ENCODE peak calls at places on chromosomes 2 and 18, in six cellular contexts. One of them, this sample, is unnamed.

GRCh38 chr2:60213865-60214657 is 339.4 kb downstream of the BCL11A start:
- DNase-seq in NCI-H446: peak
- DNase-seq in WTC11: no peak
- DNase-seq in right cardiac atrium: no peak
- DNase-seq in stimulated activated CD4-positive, alpha-beta T cell treated with anti-CD3 and anti-CD28 coated beads, Interleukin-12 subunit alpha, Interleukin-12 subunit beta, amount 100 ng/mL, for 24 hours: no peak
- DNase-seq in stimulated activated CD8-positive, alpha-beta memory T cell treated with anti-CD3 and anti-CD28 coated beads, Interleukin-7, amount 100 ng/mL, for 1 hour: no peak
- DNase-seq in this sample: no peak

GRCh38 chr2:18311413-18311812 is 249.0 kb downstream of the RDH14 start:
- DNase-seq in stimulated activated CD4-positive, alpha-beta T cell treated with anti-CD3 and anti-CD28 coated beads, Interleukin-12 subunit alpha, Interleukin-12 subunit beta, amount 100 ng/mL, for 24 hours: no peak
- DNase-seq in stimulated activated CD8-positive, alpha-beta memory T cell treated with anti-CD3 and anti-CD28 coated beads, Interleukin-7, amount 100 ng/mL, for 1 hour: no peak
- DNase-seq in WTC11: no peak
- DNase-seq in right cardiac atrium: no peak
- DNase-seq in NCI-H446: no peak
- DNase-seq in this sample: no peak

GRCh38 chr2:38720613-38721241 is 30.4 kb downstream of the SRSF7 start:
- DNase-seq in stimulated activated CD8-positive, alpha-beta memory T cell treated with anti-CD3 and anti-CD28 coated beads, Interleukin-7, amount 100 ng/mL, for 1 hour: no peak
- DNase-seq in WTC11: no peak
- DNase-seq in right cardiac atrium: peak
- DNase-seq in stimulated activated CD4-positive, alpha-beta T cell treated with anti-CD3 and anti-CD28 coated beads, Interleukin-12 subunit alpha, Interleukin-12 subunit beta, amount 100 ng/mL, for 24 hours: no peak
- DNase-seq in NCI-H446: peak
- DNase-seq in this sample: no peak

GRCh38 chr18:58580078-58580477 is 48.8 kb downstream of the ALPK2 start:
- DNase-seq in NCI-H446: no peak
- DNase-seq in WTC11: no peak
- DNase-seq in stimulated activated CD4-positive, alpha-beta T cell treated with anti-CD3 and anti-CD28 coated beads, Interleukin-12 subunit alpha, Interleukin-12 subunit beta, amount 100 ng/mL, for 24 hours: no peak
- DNase-seq in stimulated activated CD8-positive, alpha-beta memory T cell treated with anti-CD3 and anti-CD28 coated beads, Interleukin-7, amount 100 ng/mL, for 1 hour: no peak
- DNase-seq in right cardiac atrium: no peak
- DNase-seq in this sample: no peak

GRCh38 chr2:219532378-219532649 is 11.3 kb downstream of the CHPF start:
- DNase-seq in WTC11: no peak
- DNase-seq in stimulated activated CD4-positive, alpha-beta T cell treated with anti-CD3 and anti-CD28 coated beads, Interleukin-12 subunit alpha, Interleukin-12 subunit beta, amount 100 ng/mL, for 24 hours: no peak
- DNase-seq in NCI-H446: no peak
- DNase-seq in right cardiac atrium: peak
- DNase-seq in stimulated activated CD8-positive, alpha-beta memory T cell treated with anti-CD3 and anti-CD28 coated beads, Interleukin-7, amount 100 ng/mL, for 1 hour: no peak
- DNase-seq in this sample: no peak

GRCh38 chr2:20107776-20108175 is 56.3 kb upstream of the LAPTM4A start:
- DNase-seq in stimulated activated CD8-positive, alpha-beta memory T cell treated with anti-CD3 and anti-CD28 coated beads, Interleukin-7, amount 100 ng/mL, for 1 hour: no peak
- DNase-seq in WTC11: no peak
- DNase-seq in right cardiac atrium: no peak
- DNase-seq in NCI-H446: no peak
- DNase-seq in stimulated activated CD4-positive, alpha-beta T cell treated with anti-CD3 and anti-CD28 coated beads, Interleukin-12 subunit alpha, Interleukin-12 subunit beta, amount 100 ng/mL, for 24 hours: no peak
- DNase-seq in this sample: no peak

GRCh38 chr2:234550511-234551107 is 53.7 kb upstream of the ARL4C start:
- DNase-seq in stimulated activated CD8-positive, alpha-beta memory T cell treated with anti-CD3 and anti-CD28 coated beads, Interleukin-7, amount 100 ng/mL, for 1 hour: no peak
- DNase-seq in stimulated activated CD4-positive, alpha-beta T cell treated with anti-CD3 and anti-CD28 coated beads, Interleukin-12 subunit alpha, Interleukin-12 subunit beta, amount 100 ng/mL, for 24 hours: peak
- DNase-seq in right cardiac atrium: peak
- DNase-seq in WTC11: peak
- DNase-seq in NCI-H446: peak
- DNase-seq in this sample: peak

GRCh38 chr18:45493830-45494229 is 121.4 kb upstream of the SLC14A2 start:
- DNase-seq in right cardiac atrium: no peak
- DNase-seq in stimulated activated CD8-positive, alpha-beta memory T cell treated with anti-CD3 and anti-CD28 coated beads, Interleukin-7, amount 100 ng/mL, for 1 hour: no peak
- DNase-seq in stimulated activated CD4-positive, alpha-beta T cell treated with anti-CD3 and anti-CD28 coated beads, Interleukin-12 subunit alpha, Interleukin-12 subunit beta, amount 100 ng/mL, for 24 hours: no peak
- DNase-seq in NCI-H446: no peak
- DNase-seq in WTC11: no peak
- DNase-seq in this sample: no peak

GRCh38 chr2:234376229-234376628 is 120.7 kb downstream of the ARL4C start:
- DNase-seq in right cardiac atrium: no peak
- DNase-seq in WTC11: no peak
- DNase-seq in stimulated activated CD4-positive, alpha-beta T cell treated with anti-CD3 and anti-CD28 coated beads, Interleukin-12 subunit alpha, Interleukin-12 subunit beta, amount 100 ng/mL, for 24 hours: no peak
- DNase-seq in NCI-H446: no peak
- DNase-seq in stimulated activated CD8-positive, alpha-beta memory T cell treated with anti-CD3 and anti-CD28 coated beads, Interleukin-7, amount 100 ng/mL, for 1 hour: no peak
- DNase-seq in this sample: no peak

GRCh38 chr2:229174794-229175529 is 96.1 kb downstream of the PID1 start:
- DNase-seq in WTC11: no peak
- DNase-seq in right cardiac atrium: peak
- DNase-seq in stimulated activated CD4-positive, alpha-beta T cell treated with anti-CD3 and anti-CD28 coated beads, Interleukin-12 subunit alpha, Interleukin-12 subunit beta, amount 100 ng/mL, for 24 hours: no peak
- DNase-seq in stimulated activated CD8-positive, alpha-beta memory T cell treated with anti-CD3 and anti-CD28 coated beads, Interleukin-7, amount 100 ng/mL, for 1 hour: no peak
- DNase-seq in NCI-H446: no peak
- DNase-seq in this sample: no peak

GRCh38 chr2:155583674-155584195 is 748.8 kb downstream of the NR4A2 start:
- DNase-seq in stimulated activated CD8-positive, alpha-beta memory T cell treated with anti-CD3 and anti-CD28 coated beads, Interleukin-7, amount 100 ng/mL, for 1 hour: no peak
- DNase-seq in stimulated activated CD4-positive, alpha-beta T cell treated with anti-CD3 and anti-CD28 coated beads, Interleukin-12 subunit alpha, Interleukin-12 subunit beta, amount 100 ng/mL, for 24 hours: no peak
- DNase-seq in WTC11: no peak
- DNase-seq in right cardiac atrium: no peak
- DNase-seq in NCI-H446: no peak
- DNase-seq in this sample: no peak

GRCh38 chr2:203949228-203949627 is 12.7 kb downstream of the ICOS start:
- DNase-seq in right cardiac atrium: no peak
- DNase-seq in stimulated activated CD4-positive, alpha-beta T cell treated with anti-CD3 and anti-CD28 coated beads, Interleukin-12 subunit alpha, Interleukin-12 subunit beta, amount 100 ng/mL, for 24 hours: no peak
- DNase-seq in stimulated activated CD8-positive, alpha-beta memory T cell treated with anti-CD3 and anti-CD28 coated beads, Interleukin-7, amount 100 ng/mL, for 1 hour: no peak
- DNase-seq in NCI-H446: no peak
- DNase-seq in WTC11: no peak
- DNase-seq in this sample: no peak

GRCh38 chr18:79684283-79684631 is 4.7 kb downstream of the CTDP1 start:
- DNase-seq in right cardiac atrium: no peak
- DNase-seq in WTC11: no peak
- DNase-seq in NCI-H446: no peak
- DNase-seq in stimulated activated CD8-positive, alpha-beta memory T cell treated with anti-CD3 and anti-CD28 coated beads, Interleukin-7, amount 100 ng/mL, for 1 hour: no peak
- DNase-seq in stimulated activated CD4-positive, alpha-beta T cell treated with anti-CD3 and anti-CD28 coated beads, Interleukin-12 subunit alpha, Interleukin-12 subunit beta, amount 100 ng/mL, for 24 hours: no peak
- DNase-seq in this sample: no peak

GRCh38 chr2:129798301-129798581 is 181.2 kb upstream of the RAB6C start:
- DNase-seq in stimulated activated CD4-positive, alpha-beta T cell treated with anti-CD3 and anti-CD28 coated beads, Interleukin-12 subunit alpha, Interleukin-12 subunit beta, amount 100 ng/mL, for 24 hours: no peak
- DNase-seq in stimulated activated CD8-positive, alpha-beta memory T cell treated with anti-CD3 and anti-CD28 coated beads, Interleukin-7, amount 100 ng/mL, for 1 hour: no peak
- DNase-seq in WTC11: no peak
- DNase-seq in right cardiac atrium: no peak
- DNase-seq in NCI-H446: no peak
- DNase-seq in this sample: no peak

GRCh38 chr2:3839489-3839888 is 136.1 kb downstream of the DCDC2C start:
- DNase-seq in right cardiac atrium: no peak
- DNase-seq in stimulated activated CD4-positive, alpha-beta T cell treated with anti-CD3 and anti-CD28 coated beads, Interleukin-12 subunit alpha, Interleukin-12 subunit beta, amount 100 ng/mL, for 24 hours: no peak
- DNase-seq in NCI-H446: no peak
- DNase-seq in WTC11: no peak
- DNase-seq in stimulated activated CD8-positive, alpha-beta memory T cell treated with anti-CD3 and anti-CD28 coated beads, Interleukin-7, amount 100 ng/mL, for 1 hour: no peak
- DNase-seq in this sample: no peak

GRCh38 chr2:231530099-231531085 is at the start of gene NMUR1:
- DNase-seq in NCI-H446: no peak
- DNase-seq in right cardiac atrium: peak
- DNase-seq in WTC11: peak
- DNase-seq in stimulated activated CD8-positive, alpha-beta memory T cell treated with anti-CD3 and anti-CD28 coated beads, Interleukin-7, amount 100 ng/mL, for 1 hour: peak
- DNase-seq in stimulated activated CD4-positive, alpha-beta T cell treated with anti-CD3 and anti-CD28 coated beads, Interleukin-12 subunit alpha, Interleukin-12 subunit beta, amount 100 ng/mL, for 24 hours: peak
- DNase-seq in this sample: peak

This sample was measured in activated naive CD4-positive, alpha-beta T cell treated with anti-CD3 and anti-CD28 coated beads, Interleukin-2, amount 50 U/mL, for 72 hours.